ENCODE peak calls at places on chromosomes 7 and 10, in seven cellular contexts. One of them, this sample, is unnamed.
A peak's percentile ranks its signal among the peaks of the same experiment; 100 is the strongest.

GRCh38 chr7:47026733-47027450 is 555.0 kb downstream of the TNS3 start:
- DNase-seq in GM12878: no peak
- DNase-seq in HepG2: no peak
- DNase-seq in HCT116: no peak
- DNase-seq in SK-N-SH: no peak
- DNase-seq in K562: no peak
- DNase-seq in H1: no peak
- DNase-seq in this sample: no peak

GRCh38 chr7:131654668-131655326 is 98.4 kb upstream of the PODXL start:
- DNase-seq in GM12878: peak; percentile 4
- DNase-seq in HepG2: peak; percentile 45
- DNase-seq in HCT116: peak; percentile 68
- DNase-seq in SK-N-SH: peak; percentile 92
- DNase-seq in K562: peak; percentile 95
- DNase-seq in H1: peak; percentile 100
- DNase-seq in this sample: peak; percentile 64

GRCh38 chr7:63998549-63998948 is at the start of gene ZNF722:
- DNase-seq in GM12878: no peak
- DNase-seq in HepG2: no peak
- DNase-seq in HCT116: no peak
- DNase-seq in SK-N-SH: peak; percentile 34
- DNase-seq in K562: no peak
- DNase-seq in H1: no peak
- DNase-seq in this sample: no peak

GRCh38 chr10:100370976-100371706 is 24.1 kb downstream of the SCD start:
- DNase-seq in GM12878: peak; percentile 34
- DNase-seq in HepG2: peak; percentile 91
- DNase-seq in HCT116: peak; percentile 93
- DNase-seq in SK-N-SH: no peak
- DNase-seq in K562: peak; percentile 60
- DNase-seq in H1: peak; percentile 77
- DNase-seq in this sample: peak; percentile 82

GRCh38 chr10:88165849-88166271 is 302.4 kb downstream of the PTEN start:
- DNase-seq in GM12878: no peak
- DNase-seq in HepG2: no peak
- DNase-seq in HCT116: no peak
- DNase-seq in SK-N-SH: no peak
- DNase-seq in K562: no peak
- DNase-seq in H1: no peak
- DNase-seq in this sample: no peak

GRCh38 chr7:30147223-30147622 is 12.4 kb downstream of the MTURN start:
- DNase-seq in GM12878: no peak
- DNase-seq in HepG2: no peak
- DNase-seq in HCT116: no peak
- DNase-seq in SK-N-SH: no peak
- DNase-seq in K562: no peak
- DNase-seq in H1: no peak
- DNase-seq in this sample: no peak

GRCh38 chr7:81887691-81888090 is 117.8 kb upstream of the HGF start:
- DNase-seq in GM12878: peak; percentile 37
- DNase-seq in HepG2: no peak
- DNase-seq in HCT116: no peak
- DNase-seq in SK-N-SH: no peak
- DNase-seq in K562: no peak
- DNase-seq in H1: no peak
- DNase-seq in this sample: no peak

GRCh38 chr7:519974-520458 is 370 bp upstream of the PDGFA start:
- DNase-seq in GM12878: no peak
- DNase-seq in HepG2: no peak
- DNase-seq in HCT116: no peak
- DNase-seq in SK-N-SH: peak; percentile 83
- DNase-seq in K562: peak; percentile 59
- DNase-seq in H1: peak; percentile 85
- DNase-seq in this sample: no peak

GRCh38 chr10:49408437-49409306 is 12.8 kb upstream of the DRGX start:
- DNase-seq in GM12878: no peak
- DNase-seq in HepG2: peak; percentile 20
- DNase-seq in HCT116: peak; percentile 16
- DNase-seq in SK-N-SH: no peak
- DNase-seq in K562: peak; percentile 75
- DNase-seq in H1: peak; percentile 62
- DNase-seq in this sample: no peak

GRCh38 chr7:918118-918425 is 36.4 kb downstream of the ADAP1 start:
- DNase-seq in GM12878: no peak
- DNase-seq in HepG2: no peak
- DNase-seq in HCT116: no peak
- DNase-seq in SK-N-SH: no peak
- DNase-seq in K562: no peak
- DNase-seq in H1: no peak
- DNase-seq in this sample: no peak

GRCh38 chr10:69241575-69241974 is 21.4 kb downstream of the HKDC1 start:
- DNase-seq in GM12878: no peak
- DNase-seq in HepG2: no peak
- DNase-seq in HCT116: no peak
- DNase-seq in SK-N-SH: no peak
- DNase-seq in K562: no peak
- DNase-seq in H1: no peak
- DNase-seq in this sample: no peak
- H3K4me3 ChIP-seq in GM12878: no peak overlapping the region
- H3K4me3 ChIP-seq in HepG2: no peak overlapping the region
- H3K4me3 ChIP-seq in HCT116: no peak overlapping the region
- H3K4me3 ChIP-seq in SK-N-SH: no peak overlapping the region
- H3K4me3 ChIP-seq in K562: no peak overlapping the region
- H3K4me3 ChIP-seq in H1: no peak overlapping the region
- H3K4me3 ChIP-seq in this sample: no peak overlapping the region

DNA sequence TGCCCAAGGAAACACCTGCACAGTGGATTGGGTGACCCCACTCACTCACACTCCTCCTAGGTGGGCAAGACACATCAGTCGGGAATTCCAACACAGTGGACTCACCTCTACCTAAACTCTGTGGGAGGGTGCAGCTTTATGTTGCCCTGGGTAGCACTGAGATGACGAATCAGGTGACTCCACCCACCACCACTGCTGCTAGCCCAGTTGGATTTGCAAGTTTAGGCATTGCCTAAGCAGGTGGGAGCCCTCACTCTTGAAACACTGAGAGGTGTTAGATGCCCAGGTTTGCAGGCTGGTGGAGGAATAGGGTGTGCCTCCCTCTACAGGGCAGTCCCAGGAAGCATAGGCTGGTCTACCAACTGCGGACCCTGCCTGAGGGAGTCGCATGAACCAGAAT is 708.9 kb downstream of the POM121L12 start:
- DNase-seq in GM12878: no peak
- DNase-seq in HepG2: no peak
- DNase-seq in HCT116: no peak
- DNase-seq in SK-N-SH: no peak
- DNase-seq in K562: no peak
- DNase-seq in H1: peak; percentile 48
- DNase-seq in this sample: no peak
- TF ChIP-seq SIN3A in GM12878: no peak
- TF ChIP-seq SIN3A in HepG2: no peak
- TF ChIP-seq SIN3A in HCT116: no peak
- TF ChIP-seq SIN3A in SK-N-SH: no peak
- TF ChIP-seq SIN3A in K562: no peak
- TF ChIP-seq SIN3A in H1: no peak
- TF ChIP-seq SIN3A in this sample: no peak

DNA sequence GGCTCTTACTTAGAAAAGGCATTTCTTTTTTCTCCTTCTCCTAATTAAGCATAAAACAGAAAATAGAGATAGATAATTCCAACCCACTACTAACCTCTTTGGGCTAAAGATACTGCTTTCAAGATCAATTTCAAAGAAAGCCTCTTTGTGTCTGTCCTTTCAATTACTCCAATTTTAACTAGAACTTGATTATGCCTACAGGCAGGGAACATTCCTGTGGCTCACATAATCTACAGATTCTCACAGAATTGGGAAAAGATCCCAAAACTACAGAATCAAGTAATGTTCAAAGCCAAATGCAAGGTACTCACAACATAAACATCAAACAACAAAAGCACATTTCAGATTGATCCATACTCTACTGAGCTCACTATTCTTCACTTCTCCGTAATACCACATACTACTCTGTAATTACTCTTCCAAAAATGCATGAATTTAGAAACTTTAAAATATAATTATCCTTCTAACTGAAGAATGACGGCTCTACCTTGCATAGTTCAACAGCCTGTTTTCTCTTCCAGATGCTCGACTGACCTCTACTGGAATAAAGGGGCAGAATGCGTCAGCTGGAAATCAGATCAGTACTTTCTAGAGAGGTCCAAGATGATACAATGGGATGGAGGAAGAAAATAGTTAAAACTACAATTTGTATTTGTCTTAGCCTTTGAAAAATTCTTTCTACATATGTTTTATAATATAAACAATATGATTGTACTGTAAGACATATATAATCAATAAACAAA is 3.9 kb downstream of the MTERF1 start:
- DNase-seq in GM12878: no peak
- DNase-seq in HepG2: no peak
- DNase-seq in HCT116: no peak
- DNase-seq in SK-N-SH: no peak
- DNase-seq in K562: peak; percentile 23
- DNase-seq in H1: no peak
- DNase-seq in this sample: no peak
- TF ChIP-seq CTCF in GM12878: no peak
- TF ChIP-seq CTCF in HepG2: peak; percentile 35
- TF ChIP-seq CTCF in HCT116: peak; percentile 8
- TF ChIP-seq CTCF in SK-N-SH: peak; percentile 65
- TF ChIP-seq CTCF in K562: peak; percentile 31
- TF ChIP-seq CTCF in H1: no peak
- TF ChIP-seq CTCF in this sample: peak; percentile 61

GRCh38 chr7:155811895-155812761 is at the start of gene SHH:
- DNase-seq in GM12878: no peak
- DNase-seq in HepG2: no peak
- DNase-seq in HCT116: no peak
- DNase-seq in SK-N-SH: no peak
- DNase-seq in K562: no peak
- DNase-seq in H1: no peak
- DNase-seq in this sample: no peak
- H3K4me3 ChIP-seq in GM12878: no peak within 1 kb of the TSS
- H3K4me3 ChIP-seq in HepG2: peak within 1 kb of the TSS; percentile 37
- H3K4me3 ChIP-seq in HCT116: peak within 1 kb of the TSS; percentile 49
- H3K4me3 ChIP-seq in SK-N-SH: peak within 1 kb of the TSS; percentile 51
- H3K4me3 ChIP-seq in K562: no peak within 1 kb of the TSS
- H3K4me3 ChIP-seq in H1: peak within 1 kb of the TSS; percentile 11
- H3K4me3 ChIP-seq in this sample: peak within 1 kb of the TSS; percentile 56

GRCh38 chr10:34024708-34025425 is 690.4 kb upstream of the NRP1 start:
- DNase-seq in GM12878: no peak
- DNase-seq in HepG2: no peak
- DNase-seq in HCT116: peak; percentile 29
- DNase-seq in SK-N-SH: no peak
- DNase-seq in K562: peak; percentile 27
- DNase-seq in H1: peak; percentile 62
- DNase-seq in this sample: no peak
- TF ChIP-seq SIN3A in GM12878: no peak
- TF ChIP-seq SIN3A in HepG2: no peak
- TF ChIP-seq SIN3A in HCT116: no peak
- TF ChIP-seq SIN3A in SK-N-SH: no peak
- TF ChIP-seq SIN3A in K562: no peak
- TF ChIP-seq SIN3A in H1: no peak
- TF ChIP-seq SIN3A in this sample: no peak

DNA sequence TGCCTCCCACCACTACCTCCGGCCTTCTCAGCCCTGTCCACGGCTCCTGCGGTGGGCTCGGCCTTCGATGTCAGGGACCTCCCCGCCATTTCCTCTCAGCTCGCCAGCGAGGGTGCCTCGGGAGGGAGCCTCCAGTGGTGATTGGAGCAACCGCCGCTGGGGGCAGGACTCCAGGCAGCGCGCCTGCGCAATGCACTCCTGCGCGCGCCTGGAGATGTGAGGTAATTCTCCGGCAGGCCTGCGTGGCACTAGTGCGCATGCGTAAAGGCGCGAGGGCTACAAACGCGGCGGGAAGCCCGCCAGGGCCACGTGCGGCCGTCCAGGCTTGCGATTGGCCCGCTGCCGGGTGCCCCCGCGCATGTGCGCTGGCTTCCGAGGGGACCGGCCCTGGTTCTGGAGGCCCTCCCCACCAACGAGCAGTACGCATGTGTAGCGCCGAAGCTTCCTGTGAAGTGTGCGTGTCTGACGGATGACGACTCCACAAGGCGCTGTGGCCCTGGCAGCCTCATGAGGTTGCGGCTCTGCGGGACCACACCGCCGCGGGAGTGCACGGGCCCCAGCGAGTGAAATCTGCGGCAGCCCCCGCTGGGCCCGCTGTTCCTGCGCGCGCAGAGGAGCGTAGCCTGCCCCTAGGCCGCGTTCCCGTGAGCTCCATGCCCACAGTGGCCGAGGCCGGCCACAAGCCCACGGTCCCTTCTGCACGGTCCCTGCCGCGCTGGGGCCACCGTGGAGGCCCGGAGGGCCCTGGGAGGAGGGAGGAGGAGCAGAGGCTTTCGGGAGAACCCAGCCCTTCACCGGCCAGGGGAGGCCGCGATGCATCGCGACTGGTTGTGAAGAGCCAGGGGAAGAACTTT is at the start of gene SYCE1:
- DNase-seq in GM12878: no peak
- DNase-seq in HepG2: no peak
- DNase-seq in HCT116: no peak
- DNase-seq in SK-N-SH: no peak
- DNase-seq in K562: no peak
- DNase-seq in H1: no peak
- DNase-seq in this sample: no peak
- TF ChIP-seq CTCF in GM12878: no peak
- TF ChIP-seq CTCF in HepG2: no peak
- TF ChIP-seq CTCF in HCT116: no peak
- TF ChIP-seq CTCF in SK-N-SH: no peak
- TF ChIP-seq CTCF in K562: no peak
- TF ChIP-seq CTCF in H1: no peak
- TF ChIP-seq CTCF in this sample: no peak

GRCh38 chr10:61663466-61663865 is 737 bp downstream of the CABCOCO1 start:
- DNase-seq in GM12878: no peak
- DNase-seq in HepG2: no peak
- DNase-seq in HCT116: no peak
- DNase-seq in SK-N-SH: no peak
- DNase-seq in K562: no peak
- DNase-seq in H1: no peak
- DNase-seq in this sample: no peak

GRCh38 chr10:61664985-61665384 is 2.3 kb downstream of the CABCOCO1 start:
- DNase-seq in GM12878: no peak
- DNase-seq in HepG2: no peak
- DNase-seq in HCT116: no peak
- DNase-seq in SK-N-SH: no peak
- DNase-seq in K562: no peak
- DNase-seq in H1: no peak
- DNase-seq in this sample: no peak

GRCh38 chr10:61662794-61663259 is at the start of gene CABCOCO1:
- DNase-seq in GM12878: no peak
- DNase-seq in HepG2: no peak
- DNase-seq in HCT116: peak; percentile 47
- DNase-seq in SK-N-SH: peak; percentile 87
- DNase-seq in K562: no peak
- DNase-seq in H1: peak; percentile 86
- DNase-seq in this sample: no peak
- H3K4me3 ChIP-seq in GM12878: no peak within 1 kb of the TSS
- H3K4me3 ChIP-seq in HepG2: no peak within 1 kb of the TSS
- H3K4me3 ChIP-seq in HCT116: peak within 1 kb of the TSS; percentile 76
- H3K4me3 ChIP-seq in SK-N-SH: peak within 1 kb of the TSS; percentile 56
- H3K4me3 ChIP-seq in K562: no peak within 1 kb of the TSS
- H3K4me3 ChIP-seq in H1: peak within 1 kb of the TSS; percentile 51
- H3K4me3 ChIP-seq in this sample: peak within 1 kb of the TSS; percentile 71